ENCODE peak calls at places on chromosome 18, in four cellular contexts. K, W, B and F are unnamed samples.

GRCh38 chr18:2656237-2657042 is 914 bp downstream of the SMCHD1 start:
- DNase-seq in K (peak; percentile 56), W (peak; percentile 47), B (peak; percentile 47), F (peak; percentile 31)

GRCh38 chr18:58314284-58314683 is 270.3 kb downstream of the NEDD4L start:
- DNase-seq in K (no peak), W (peak; percentile 59), B (peak; percentile 46), F (peak; percentile 80)

GRCh38 chr18:8478166-8478967 is 130.9 kb upstream of the RAB12 start:
- DNase-seq in K (peak; percentile 44), W (peak; percentile 22), B (peak; percentile 54), F (peak; percentile 89)

GRCh38 chr18:58347135-58347534 is 281.8 kb downstream of the ALPK2 start:
- DNase-seq in K (no peak), W (no peak), B (no peak), F (no peak)

GRCh38 chr18:30682667-30683066 is 359.9 kb downstream of the DSC3 start:
- DNase-seq in K (no peak), W (no peak), B (no peak), F (no peak)

GRCh38 chr18:111292-112014 is 46.9 kb upstream of the USP14 start:
- DNase-seq in K (peak; percentile 51), W (peak; percentile 18), B (peak; percentile 50), F (peak; percentile 21)

GRCh38 chr18:58748899-58749595 is 77.8 kb downstream of the MALT1 start:
- DNase-seq in K (no peak), W (no peak), B (no peak), F (no peak)

GRCh38 chr18:44060197-44060596 is 620.5 kb upstream of the SETBP1 start:
- DNase-seq in K (no peak), W (no peak), B (no peak), F (no peak)

GRCh38 chr18:51153659-51154371 is 43.7 kb downstream of the MEX3C start:
- DNase-seq in K (no peak), W (no peak), B (no peak), F (peak; percentile 74)

GRCh38 chr18:79547413-79548076 is 132.1 kb upstream of the CTDP1 start:
- DNase-seq in K (no peak), W (no peak), B (no peak), F (no peak)

GRCh38 chr18:989423-989822 is 84.8 kb downstream of the ADCYAP1 start:
- DNase-seq in K (no peak), W (no peak), B (no peak), F (no peak)

GRCh38 chr18:44839239-44839666 is 158.6 kb downstream of the SETBP1 start:
- DNase-seq in K (peak; percentile 71), W (peak; percentile 66), B (peak; percentile 76), F (peak; percentile 53)

GRCh38 chr18:731185-731584 is 18.8 kb upstream of the ENOSF1 start:
- DNase-seq in K (no peak), W (no peak), B (no peak), F (no peak)

GRCh38 chr18:30175061-30175574 is 867.4 kb downstream of the DSC3 start:
- DNase-seq in K (no peak), W (no peak), B (no peak), F (no peak)

GRCh38 chr18:70296781-70297180 is 7.9 kb downstream of the SOCS6 start:
- DNase-seq in K (no peak), W (no peak), B (no peak), F (no peak)

GRCh38 chr18:55345103-55345950 is 242.7 kb downstream of the TCF4 start:
- DNase-seq in K (no peak), W (no peak), B (no peak), F (no peak)

GRCh38 chr18:49725809-49726514 is 87.4 kb downstream of the ACAA2 start:
- DNase-seq in K (peak; percentile 67), W (peak; percentile 56), B (peak; percentile 55), F (peak; percentile 50)

GRCh38 chr18:76336241-76336640 is 158.8 kb downstream of the ZNF516 start:
- DNase-seq in K (no peak), W (no peak), B (no peak), F (no peak)

GRCh38 chr18:76803814-76804213 is 18.5 kb upstream of the ZNF236 start:
- DNase-seq in K (peak; percentile 36), W (peak; percentile 61), B (peak; percentile 63), F (peak; percentile 36)

GRCh38 chr18:44777429-44778192 is 96.9 kb downstream of the SETBP1 start:
- DNase-seq in K (peak; percentile 46), W (no peak), B (peak; percentile 31), F (no peak)